ENCODE peak calls at places on chromosomes 12 and 14, in four cellular contexts. B is glutamatergic neuron, F is neural crest cell, Y is EL. P is an unnamed sample.
A peak's percentile ranks its signal among the peaks of the same experiment; 100 is the strongest.

GRCh38 chr12:131380220-131380957 is 330.5 kb upstream of the SFSWAP start:
- DNase-seq in B (no peak), F (no peak), Y (no peak), P (no peak)

GRCh38 chr12:572532-572899 is 90.7 kb downstream of the NINJ2 start:
- DNase-seq in B (no peak), F (no peak), Y (peak; percentile 14), P (no peak)

GRCh38 chr12:57031228-57031670 is 14.9 kb upstream of the TAC3 start:
- DNase-seq in B (no peak), F (no peak), Y (no peak), P (no peak)

GRCh38 chr14:105430042-105430441 is 10.4 kb downstream of the MTA1 start:
- DNase-seq in B (no peak), F (no peak), Y (no peak), P (no peak)

GRCh38 chr12:65594373-65594772 is 229.9 kb upstream of the HMGA2 start:
- DNase-seq in B (no peak), F (no peak), Y (no peak), P (no peak)

GRCh38 chr12:103128862-103129501 is 171.5 kb downstream of the ASCL1 start:
- DNase-seq in B (no peak), F (no peak), Y (no peak), P (no peak)

GRCh38 chr14:91402278-91403068 is 15.1 kb downstream of the CCDC88C start:
- DNase-seq in B (no peak), F (no peak), Y (no peak), P (no peak)

GRCh38 chr12:85630851-85631250 is 205.4 kb downstream of the RASSF9 start:
- DNase-seq in B (no peak), F (no peak), Y (no peak), P (peak; percentile 9)

GRCh38 chr12:570237-570925 is 92.9 kb downstream of the NINJ2 start:
- DNase-seq in B (peak; percentile 58), F (peak; percentile 53), Y (peak; percentile 90), P (peak; percentile 96)

GRCh38 chr12:107318804-107319535 is 225.6 kb upstream of the CRY1 start:
- DNase-seq in B (peak; percentile 63), F (peak; percentile 32), Y (peak; percentile 53), P (no peak)

GRCh38 chr12:105013892-105014291 is 27.8 kb downstream of the NOPCHAP1 start:
- DNase-seq in B (no peak), F (no peak), Y (peak; percentile 70), P (no peak)

GRCh38 chr14:71395151-71395604 is 487.9 kb downstream of the PCNX1 start:
- DNase-seq in B (no peak), F (no peak), Y (no peak), P (peak; percentile 24)

GRCh38 chr12:53191096-53191884 is 10.6 kb upstream of the CSAD start:
- DNase-seq in B (no peak), F (no peak), Y (no peak), P (no peak)

GRCh38 chr14:68250950-68251765 is 431.6 kb downstream of the RAD51B start:
- DNase-seq in B (no peak), F (no peak), Y (no peak), P (no peak)

GRCh38 chr14:89956294-89957009 is 725 bp downstream of the TDP1 start:
- DNase-seq in B (peak; percentile 50), F (peak; percentile 31), Y (peak; percentile 97), P (peak; percentile 63)

GRCh38 chr12:78759387-78759786 is 105.2 kb upstream of the SYT1 start:
- DNase-seq in B (no peak), F (no peak), Y (peak; percentile 12), P (peak; percentile 2)

GRCh38 chr12:26373606-26374495 is 178.5 kb downstream of the SSPN start:
- DNase-seq in B (no peak), F (no peak), Y (no peak), P (no peak)

GRCh38 chr14:26332966-26333365 is 264.9 kb downstream of the NOVA1 start:
- DNase-seq in B (no peak), F (no peak), Y (no peak), P (no peak)

GRCh38 chr12:57512665-57513064 is 7.6 kb downstream of the DDIT3 start:
- DNase-seq in B (no peak), F (no peak), Y (no peak), P (no peak)

GRCh38 chr14:50139192-50139591 is 22.8 kb upstream of the VCPKMT start:
- DNase-seq in B (no peak), F (no peak), Y (peak; percentile 60), P (no peak)

GRCh38 chr14:30656190-30656632 is 34.1 kb downstream of the SCFD1 start:
- DNase-seq in B (peak; percentile 31), F (peak; percentile 38), Y (peak; percentile 32), P (peak; percentile 41)

GRCh38 chr12:103905730-103906349 is 24.4 kb upstream of the HSP90B1 start:
- DNase-seq in B (no peak), F (no peak), Y (no peak), P (no peak)

GRCh38 chr14:104421892-104422291 is 157.7 kb upstream of the C14orf180 start:
- DNase-seq in B (no peak), F (no peak), Y (no peak), P (no peak)

GRCh38 chr12:121060149-121061001 is 21.3 kb upstream of the OASL start:
- DNase-seq in B (no peak), F (no peak), Y (peak; percentile 69), P (peak; percentile 64)

GRCh38 chr14:77052281-77053044 is 24.0 kb upstream of the IRF2BPL start:
- DNase-seq in B (no peak), F (no peak), Y (no peak), P (no peak)

GRCh38 chr14:30419037-30419436 is 139.9 kb upstream of the G2E3 start:
- DNase-seq in B (no peak), F (no peak), Y (no peak), P (no peak)

GRCh38 chr12:120368789-120369475 is at the start of gene MSI1:
- DNase-seq in B (peak; percentile 62), F (peak; percentile 30), Y (no peak), P (no peak)

GRCh38 chr12:74980510-74980909 is 229.1 kb downstream of the KCNC2 start:
- DNase-seq in B (no peak), F (no peak), Y (no peak), P (no peak)

GRCh38 chr12:111753144-111753881 is 13.4 kb upstream of the ALDH2 start:
- DNase-seq in B (peak; percentile 79), F (peak; percentile 45), Y (peak; percentile 39), P (peak; percentile 90)